ENCODE peak calls at places on chromosomes 13 and 19, in six cellular contexts. O is GM23338, C is MM.1S, Q is hepatocyte, Y is SK-N-SH, J is neural progenitor cell. E is an unnamed sample.

GRCh38 chr13:113585828-113586355 is 1.3 kb downstream of the TFDP1 start:
- DNase-seq in Q (no peak), C (no peak), O (no peak), Y (no peak), J (no peak), E (no peak)

GRCh38 chr13:89695343-89696257 is 1651.9 kb upstream of the MIR17HG start:
- DNase-seq in O (peak; percentile 73), C (peak; percentile 35), J (peak; percentile 60), Q (peak; percentile 65), Y (peak; percentile 42), E (peak; percentile 39)

GRCh38 chr19:39428309-39429112 is 7.2 kb downstream of the RPS16 start:
- DNase-seq in O (peak; percentile 98), Q (peak; percentile 86), C (no peak), J (peak; percentile 91), Y (no peak), E (no peak)

GRCh38 chr13:97385854-97386253 is 48.1 kb upstream of the RAP2A start:
- DNase-seq in Q (no peak), J (no peak), O (no peak), Y (no peak), C (no peak), E (no peak)

GRCh38 chr19:15251010-15251748 is 18.9 kb upstream of the EPHX3 start:
- DNase-seq in Y (no peak), C (no peak), J (no peak), Q (no peak), O (no peak), E (no peak)

GRCh38 chr19:38264486-38265212 is at the start of gene SPINT2:
- DNase-seq in J (peak; percentile 95), O (peak; percentile 95), Q (no peak), C (peak; percentile 65), Y (peak; percentile 72), E (peak; percentile 87)

GRCh38 chr13:54958781-54959180 is 1930.2 kb downstream of the OLFM4 start:
- DNase-seq in O (peak; percentile 5), Q (no peak), J (no peak), Y (peak; percentile 1), C (no peak), E (no peak)

GRCh38 chr13:51801631-51802099 is 2.3 kb downstream of the DHRS12 start:
- DNase-seq in O (no peak), C (no peak), Q (no peak), Y (peak; percentile 56), J (peak; percentile 92), E (no peak)

GRCh38 chr13:94143624-94144350 is 335.7 kb downstream of the DCT start:
- DNase-seq in C (no peak), J (no peak), O (peak; percentile 83), Q (no peak), Y (no peak), E (no peak)

GRCh38 chr19:16325161-16325527 is 518 bp downstream of the KLF2 start:
- DNase-seq in C (peak; percentile 59), Y (peak; percentile 65), Q (peak; percentile 66), J (peak; percentile 61), O (peak; percentile 71), E (peak; percentile 63)

GRCh38 chr19:36719687-36720556 is 32.5 kb downstream of the ZNF567 start:
- DNase-seq in C (no peak), O (peak; percentile 9), Y (no peak), J (no peak), Q (no peak), E (peak; percentile 1)

GRCh38 chr19:18733196-18733647 is 49.7 kb downstream of the CRTC1 start:
- DNase-seq in O (no peak), C (no peak), J (no peak), Q (peak; percentile 81), Y (peak; percentile 84), E (no peak)

GRCh38 chr19:10104665-10105221 is 1.4 kb upstream of the PPAN start:
- DNase-seq in C (no peak), Q (no peak), O (no peak), J (no peak), Y (no peak), E (peak; percentile 74)

GRCh38 chr13:20782116-20782708 is 8.5 kb upstream of the EEF1AKMT1 start:
- DNase-seq in Y (peak; percentile 12), O (no peak), Q (no peak), J (no peak), C (peak; percentile 68), E (no peak)

GRCh38 chr13:52127378-52127777 is 1.5 kb downstream of the NEK5 start:
- DNase-seq in O (peak; percentile 5), Q (peak; percentile 10), J (no peak), Y (no peak), C (no peak), E (no peak)

GRCh38 chr19:32224371-32225244 is 120.8 kb upstream of the ZNF507 start:
- DNase-seq in Q (peak; percentile 77), Y (peak; percentile 94), J (peak; percentile 82), O (peak; percentile 72), C (peak; percentile 53), E (peak; percentile 6)

GRCh38 chr13:70098669-70099068 is 9.0 kb upstream of the ATXN8OS start:
- DNase-seq in Q (peak; percentile 8), J (no peak), O (peak; percentile 23), C (peak; percentile 18), Y (peak; percentile 8), E (no peak)

GRCh38 chr19:3358919-3359849 is 7.2 kb upstream of the NFIC start:
- DNase-seq in C (peak; percentile 31), O (peak; percentile 33), Q (peak; percentile 62), J (peak; percentile 60), Y (peak; percentile 92), E (peak; percentile 28)

GRCh38 chr13:73303858-73304257 is 245.1 kb downstream of the KLF5 start:
- DNase-seq in C (no peak), O (no peak), J (no peak), Y (no peak), Q (no peak), E (no peak)

GRCh38 chr19:56566904-56567273 is 379 bp upstream of the ZNF470 start:
- DNase-seq in J (no peak), Q (peak; percentile 58), O (peak; percentile 46), C (no peak), Y (peak; percentile 68), E (no peak)

GRCh38 chr13:111256946-111257345 is 63.5 kb upstream of the TEX29 start:
- DNase-seq in C (no peak), Y (no peak), J (no peak), Q (no peak), O (no peak), E (no peak)

GRCh38 chr19:18233224-18233825 is 7.1 kb upstream of the PDE4C start:
- DNase-seq in Q (peak; percentile 88), Y (peak; percentile 83), C (peak; percentile 48), O (peak; percentile 93), J (peak; percentile 96), E (peak; percentile 37)

GRCh38 chr19:10390652-10391286 is 10.4 kb upstream of the TYK2 start:
- DNase-seq in Q (peak; percentile 82), Y (peak; percentile 85), O (peak; percentile 92), C (peak; percentile 53), J (peak; percentile 81), E (peak; percentile 79)

GRCh38 chr13:78487707-78488106 is 115.6 kb downstream of the POU4F1 start:
- DNase-seq in Y (no peak), O (no peak), J (no peak), C (no peak), Q (no peak), E (no peak)

GRCh38 chr13:112931028-112931934 is 37.7 kb upstream of the MCF2L start:
- DNase-seq in Q (peak; percentile 81), J (peak; percentile 73), Y (peak; percentile 71), C (peak; percentile 93), O (peak; percentile 74), E (no peak)

GRCh38 chr19:42919757-42920079 is 2.0 kb upstream of the PSG6 start:
- DNase-seq in C (no peak), J (no peak), Q (no peak), O (no peak), Y (no peak), E (no peak)

GRCh38 chr19:13817018-13817614 is 21.9 kb downstream of the ZSWIM4 start:
- DNase-seq in C (peak; percentile 94), O (peak; percentile 100), J (peak; percentile 94), Y (no peak), Q (peak; percentile 48), E (peak; percentile 11)

GRCh38 chr19:13764101-13764807 is at the start of gene MRI1:
- DNase-seq in J (peak; percentile 65), O (peak; percentile 67), Y (peak; percentile 97), Q (peak; percentile 75), C (peak; percentile 66), E (peak; percentile 61)

GRCh38 chr13:24192811-24193162 is 32.3 kb downstream of the SPATA13 start:
- DNase-seq in C (no peak), O (no peak), Q (no peak), J (no peak), Y (no peak), E (no peak)

GRCh38 chr13:49444517-49445395 is 682 bp downstream of the SETDB2 start:
- DNase-seq in O (peak; percentile 39), Q (peak; percentile 70), J (peak; percentile 57), C (peak; percentile 42), Y (peak; percentile 8), E (peak; percentile 86)

GRCh38 chr19:13164370-13165090 is 14.3 kb downstream of the IER2 start:
- DNase-seq in J (peak; percentile 92), Q (peak; percentile 90), C (no peak), O (peak; percentile 99), Y (peak; percentile 84), E (peak; percentile 71)

GRCh38 chr13:27573265-27573664 is 47.1 kb downstream of the LNX2 start:
- DNase-seq in C (no peak), Y (no peak), O (no peak), J (no peak), Q (peak; percentile 11), E (no peak)
- H2AFZ ChIP-seq in C (no peak overlapping the region), Y (no peak overlapping the region), O (no peak overlapping the region), J (no peak overlapping the region), Q (no peak overlapping the region), E (no peak overlapping the region)

DNA sequence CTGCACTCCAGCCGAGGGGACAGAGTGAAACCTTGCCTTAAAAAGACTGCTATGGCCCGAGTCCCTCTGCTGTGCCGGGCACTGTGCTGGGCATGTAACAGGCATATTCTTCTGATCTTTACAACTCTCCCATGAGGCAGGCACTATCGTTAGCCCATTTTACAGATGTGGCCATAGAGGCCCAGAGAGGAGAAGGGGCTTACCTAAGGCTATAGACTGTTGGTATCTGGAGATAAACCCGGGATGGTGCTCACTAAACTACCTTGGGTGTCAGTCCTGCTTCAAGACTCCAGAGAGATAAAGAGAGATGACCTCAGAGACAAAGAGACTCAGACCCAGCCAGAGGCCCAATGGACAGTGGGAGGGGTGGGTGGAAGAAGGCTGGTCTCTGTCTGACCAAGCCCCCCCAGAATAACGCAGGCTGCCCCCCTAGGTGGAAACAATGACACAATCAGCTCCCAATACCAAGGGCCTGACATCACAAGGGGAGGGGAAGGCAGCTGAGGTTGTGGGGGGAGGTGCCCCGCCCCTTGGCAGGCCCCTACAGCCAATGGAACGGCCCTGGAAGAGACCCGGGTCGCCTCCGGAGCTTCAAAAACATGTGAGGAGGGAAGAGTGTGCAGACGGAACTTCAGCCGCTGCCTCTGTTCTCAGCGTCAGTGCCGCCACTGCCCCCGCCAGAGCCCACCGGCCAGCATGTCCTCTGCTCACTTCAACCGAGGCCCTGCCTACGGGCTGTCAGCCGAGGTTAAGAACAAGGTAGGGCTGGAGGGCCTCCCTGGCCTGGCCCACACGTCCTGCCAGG is at the start of gene CNN1:
- DNase-seq in O (peak; percentile 86), Q (peak; percentile 80), C (no peak), Y (no peak), J (peak; percentile 72), E (no peak)
- TF ChIP-seq EZH2phosphoT487 in O (no peak), Q (no peak), C (no peak), Y (no peak), J (no peak), E (no peak)

GRCh38 chr19:2040647-2041435 is 10.2 kb downstream of the MKNK2 start:
- DNase-seq in C (no peak), Y (no peak), J (no peak), O (no peak), Q (no peak), E (no peak)
- H3K27ac ChIP-seq in C (peak overlapping the region; percentile 78), Y (no peak overlapping the region), J (peak overlapping the region; percentile 84), O (peak overlapping the region; percentile 90), Q (peak overlapping the region; percentile 89), E (peak overlapping the region; percentile 57)

GRCh38 chr13:103965506-103966243 is 899.5 kb upstream of the SLC10A2 start:
- DNase-seq in Q (no peak), Y (peak; percentile 7), O (no peak), C (no peak), J (no peak), E (no peak)
- H2AFZ ChIP-seq in Q (no peak overlapping the region), Y (no peak overlapping the region), O (peak overlapping the region; percentile 75), C (no peak overlapping the region), J (no peak overlapping the region), E (no peak overlapping the region)

E was measured in OCI-LY7.